ENCODE peak calls at places on chromosomes 16 and 17, in six cellular contexts. X, Y, Q, A, Z and V are unnamed samples.

GRCh38 chr17:73402466-73402865 is 90.7 kb upstream of the CDC42EP4 start:
- DNase-seq in X (no peak), Y (no peak), Q (no peak), A (no peak), Z (no peak), V (peak; percentile 4)

GRCh38 chr17:40456396-40456951 is 13.2 kb downstream of the IGFBP4 start:
- DNase-seq in X (no peak), Y (no peak), Q (no peak), A (no peak), Z (no peak), V (peak; percentile 70)

GRCh38 chr16:83271123-83271522 is 536.7 kb upstream of the HSBP1 start:
- DNase-seq in X (no peak), Y (no peak), Q (no peak), A (no peak), Z (no peak), V (no peak)

GRCh38 chr16:66306366-66307150 is 59.9 kb upstream of the CDH5 start:
- DNase-seq in X (no peak), Y (no peak), Q (no peak), A (no peak), Z (no peak), V (no peak)

GRCh38 chr16:55469821-55470532 is 9.0 kb upstream of the MMP2 start:
- DNase-seq in X (no peak), Y (no peak), Q (no peak), A (no peak), Z (no peak), V (no peak)

GRCh38 chr17:28925912-28926365 is 23.1 kb upstream of the DHRS13 start:
- DNase-seq in X (no peak), Y (peak; percentile 49), Q (peak; percentile 27), A (no peak), Z (no peak), V (no peak)

GRCh38 chr17:56009795-56010715 is 143.2 kb upstream of the ANKFN1 start:
- DNase-seq in X (no peak), Y (no peak), Q (no peak), A (no peak), Z (no peak), V (no peak)

GRCh38 chr17:81608082-81608481 is 28.8 kb downstream of the NPLOC4 start:
- DNase-seq in X (no peak), Y (no peak), Q (no peak), A (no peak), Z (no peak), V (no peak)

GRCh38 chr16:87581867-87582220 is 20.5 kb upstream of the JPH3 start:
- DNase-seq in X (peak; percentile 63), Y (no peak), Q (no peak), A (peak; percentile 77), Z (peak; percentile 68), V (peak; percentile 80)

GRCh38 chr17:32943206-32943605 is 15.3 kb downstream of the TMEM98 start:
- DNase-seq in X (no peak), Y (no peak), Q (no peak), A (no peak), Z (peak; percentile 83), V (no peak)

GRCh38 chr16:19722269-19722952 is 4.3 kb downstream of the IQCK start:
- DNase-seq in X (no peak), Y (no peak), Q (no peak), A (no peak), Z (no peak), V (no peak)

GRCh38 chr16:23378921-23379320 is 74.1 kb downstream of the COG7 start:
- DNase-seq in X (no peak), Y (no peak), Q (no peak), A (no peak), Z (no peak), V (no peak)

GRCh38 chr17:81712468-81713003 is 452 bp downstream of the SLC25A10 start:
- DNase-seq in X (peak; percentile 81), Y (no peak), Q (no peak), A (no peak), Z (peak; percentile 65), V (no peak)

GRCh38 chr17:66423436-66423922 is 121.1 kb downstream of the PRKCA start:
- DNase-seq in X (no peak), Y (no peak), Q (no peak), A (no peak), Z (no peak), V (no peak)

GRCh38 chr17:47862621-47863440 is 11.9 kb upstream of the SP6 start:
- DNase-seq in X (no peak), Y (no peak), Q (no peak), A (no peak), Z (no peak), V (no peak)

GRCh38 chr16:19666451-19666850 is 51.6 kb downstream of the KNOP1 start:
- DNase-seq in X (no peak), Y (no peak), Q (no peak), A (no peak), Z (no peak), V (peak; percentile 63)

GRCh38 chr17:60435244-60436170 is 13.2 kb downstream of the CHCT1 start:
- DNase-seq in X (peak; percentile 88), Y (peak; percentile 62), Q (peak; percentile 39), A (peak; percentile 60), Z (peak; percentile 85), V (peak; percentile 70)

GRCh38 chr17:28472871-28473497 is 460 bp upstream of the SLC13A2 start:
- DNase-seq in X (no peak), Y (no peak), Q (no peak), A (no peak), Z (no peak), V (no peak)

GRCh38 chr16:79283578-79283977 is 317.0 kb downstream of the MAF start:
- DNase-seq in X (no peak), Y (no peak), Q (peak; percentile 9), A (no peak), Z (no peak), V (no peak)

GRCh38 chr17:692116-692515 is 22.5 kb downstream of the VPS53 start:
- DNase-seq in X (no peak), Y (no peak), Q (no peak), A (no peak), Z (no peak), V (no peak)

GRCh38 chr17:17412331-17412730 is 64.5 kb upstream of the MED9 start:
- DNase-seq in X (no peak), Y (no peak), Q (no peak), A (no peak), Z (no peak), V (no peak)

GRCh38 chr16:85819711-85820110 is 20.2 kb downstream of the COX4I1 start:
- DNase-seq in X (peak; percentile 45), Y (no peak), Q (no peak), A (no peak), Z (peak; percentile 77), V (no peak)

GRCh38 chr16:87550510-87550961 is 51.8 kb upstream of the JPH3 start:
- DNase-seq in X (no peak), Y (peak; percentile 31), Q (peak; percentile 63), A (no peak), Z (peak; percentile 37), V (peak; percentile 71)

GRCh38 chr16:66695935-66696668 is 441 bp downstream of the CMTM4 start:
- DNase-seq in X (peak; percentile 73), Y (peak; percentile 15), Q (peak; percentile 3), A (no peak), Z (peak; percentile 76), V (peak; percentile 50)

GRCh38 chr17:36941265-36942021 is 4.2 kb downstream of the LHX1 start:
- DNase-seq in X (no peak), Y (no peak), Q (no peak), A (no peak), Z (no peak), V (no peak)

GRCh38 chr16:23141959-23142740 is 7.1 kb downstream of the USP31 start:
- DNase-seq in X (no peak), Y (no peak), Q (no peak), A (no peak), Z (no peak), V (no peak)

GRCh38 chr17:63399856-63400255 is 46.2 kb downstream of the CYB561 start:
- DNase-seq in X (peak; percentile 25), Y (no peak), Q (no peak), A (no peak), Z (peak; percentile 28), V (peak; percentile 88)

GRCh38 chr16:14409563-14409962 is 220.5 kb downstream of the PARN start:
- DNase-seq in X (peak; percentile 84), Y (no peak), Q (no peak), A (peak; percentile 27), Z (no peak), V (no peak)

GRCh38 chr17:81165246-81166032 is at the start of gene PVALEF:
- DNase-seq in X (peak; percentile 75), Y (no peak), Q (no peak), A (no peak), Z (peak; percentile 54), V (no peak)

GRCh38 chr17:55444471-55445441 is 23.1 kb upstream of the MMD start:
- DNase-seq in X (no peak), Y (peak; percentile 49), Q (no peak), A (no peak), Z (no peak), V (no peak)

GRCh38 chr17:82443465-82444283 is 6.9 kb downstream of the CYBC1 start:
- DNase-seq in X (no peak), Y (no peak), Q (no peak), A (no peak), Z (peak; percentile 92), V (no peak)

GRCh38 chr17:76879691-76880090 is 11.5 kb downstream of the MGAT5B start:
- DNase-seq in X (no peak), Y (no peak), Q (no peak), A (no peak), Z (no peak), V (no peak)